ENCODE peak calls at places on chromosomes 1 and 21, in five cellular contexts. U, W, T, B and A are unnamed samples.

GRCh38 chr1:36100376-36100775 is 11.7 kb downstream of the ADPRS start:
- DNase-seq in U (no peak), W (no peak), T (no peak), B (no peak), A (no peak)

GRCh38 chr1:218164111-218164929 is 120.8 kb upstream of the RRP15 start:
- DNase-seq in U (peak; percentile 42), W (no peak), T (no peak), B (peak; percentile 12), A (peak; percentile 10)

GRCh38 chr1:228362884-228363450 is 43.7 kb downstream of the TRIM11 start:
- DNase-seq in U (no peak), W (no peak), T (no peak), B (no peak), A (no peak)

GRCh38 chr1:156489166-156489934 is 11.2 kb downstream of the MEF2D start:
- DNase-seq in U (peak; percentile 38), W (no peak), T (peak; percentile 64), B (peak; percentile 36), A (no peak)

GRCh38 chr21:44958471-44959191 is 18.8 kb downstream of the SLX9 start:
- DNase-seq in U (peak; percentile 50), W (peak; percentile 40), T (no peak), B (peak; percentile 67), A (peak; percentile 97)

GRCh38 chr1:222928212-222928611 is 113.4 kb downstream of the DISP1 start:
- DNase-seq in U (peak; percentile 73), W (no peak), T (no peak), B (peak; percentile 21), A (peak; percentile 49)

GRCh38 chr1:56526571-56527174 is 52.7 kb downstream of the PLPP3 start:
- DNase-seq in U (no peak), W (no peak), T (no peak), B (peak; percentile 32), A (no peak)

GRCh38 chr1:192589813-192590212 is 14.2 kb downstream of the RGS1 start:
- DNase-seq in U (no peak), W (no peak), T (no peak), B (peak; percentile 44), A (peak; percentile 49)

GRCh38 chr1:30607723-30608122 is 115.7 kb downstream of the MATN1 start:
- DNase-seq in U (no peak), W (no peak), T (no peak), B (no peak), A (no peak)

GRCh38 chr1:180953791-180954721 is 41.4 kb downstream of the KIAA1614 start:
- DNase-seq in U (no peak), W (peak; percentile 18), T (peak; percentile 54), B (peak; percentile 12), A (peak; percentile 61)

GRCh38 chr1:154170547-154171221 is 15.8 kb upstream of the NUP210L start:
- DNase-seq in U (no peak), W (no peak), T (no peak), B (no peak), A (no peak)

GRCh38 chr1:78577257-78578100 is 42.8 kb upstream of the IFI44L start:
- DNase-seq in U (no peak), W (no peak), T (no peak), B (peak; percentile 25), A (peak; percentile 80)

GRCh38 chr1:10803971-10804820 is 7.8 kb upstream of the CASZ1 start:
- DNase-seq in U (peak; percentile 35), W (no peak), T (no peak), B (no peak), A (no peak)

GRCh38 chr1:207140536-207140935 is 36.5 kb downstream of the C4BPA start:
- DNase-seq in U (no peak), W (no peak), T (no peak), B (no peak), A (no peak)

GRCh38 chr21:33531007-33531406 is 10.9 kb downstream of the GART start:
- DNase-seq in U (no peak), W (no peak), T (no peak), B (no peak), A (no peak)

GRCh38 chr1:119783354-119784126 is 14.8 kb upstream of the HMGCS2 start:
- DNase-seq in U (peak; percentile 54), W (no peak), T (no peak), B (peak; percentile 61), A (peak; percentile 98)

GRCh38 chr1:50936321-50936720 is 23.7 kb downstream of the FAF1 start:
- DNase-seq in U (no peak), W (no peak), T (no peak), B (peak; percentile 4), A (peak; percentile 13)

GRCh38 chr1:69533343-69533742 is 34.4 kb upstream of the LRRC7 start:
- DNase-seq in U (no peak), W (no peak), T (no peak), B (no peak), A (no peak)

GRCh38 chr1:229058111-229058551 is 212.8 kb upstream of the RAB4A start:
- DNase-seq in U (no peak), W (no peak), T (no peak), B (no peak), A (no peak)

GRCh38 chr1:3557366-3557765 is 53.9 kb downstream of the MEGF6 start:
- DNase-seq in U (no peak), W (no peak), T (no peak), B (no peak), A (no peak)

GRCh38 chr1:206545351-206545750 is 38.0 kb downstream of the RASSF5 start:
- DNase-seq in U (no peak), W (no peak), T (no peak), B (no peak), A (no peak)

GRCh38 chr1:54996869-54997710 is 1.6 kb upstream of the BSND start:
- DNase-seq in U (peak; percentile 38), W (no peak), T (no peak), B (no peak), A (no peak)

GRCh38 chr1:193310569-193310968 is 124.2 kb upstream of the B3GALT2 start:
- DNase-seq in U (peak; percentile 21), W (no peak), T (no peak), B (no peak), A (no peak)

GRCh38 chr21:29928537-29928936 is 11.3 kb downstream of the GRIK1 start:
- DNase-seq in U (no peak), W (no peak), T (no peak), B (no peak), A (no peak)

GRCh38 chr1:212671342-212672031 is 28.2 kb downstream of the BATF3 start:
- DNase-seq in U (peak; percentile 58), W (no peak), T (no peak), B (peak; percentile 69), A (peak; percentile 27)

GRCh38 chr1:9388628-9389184 is 96.0 kb downstream of the SPSB1 start:
- DNase-seq in U (peak; percentile 55), W (no peak), T (no peak), B (no peak), A (peak; percentile 72)

GRCh38 chr1:242198421-242198820 is 199.5 kb upstream of the MAP1LC3C start:
- DNase-seq in U (no peak), W (no peak), T (no peak), B (no peak), A (no peak)

GRCh38 chr1:242197907-242198306 is 199.0 kb upstream of the MAP1LC3C start:
- DNase-seq in U (no peak), W (no peak), T (no peak), B (no peak), A (no peak)

GRCh38 chr1:242201090-242201489 is 202.2 kb upstream of the MAP1LC3C start:
- DNase-seq in U (no peak), W (no peak), T (no peak), B (no peak), A (no peak)

GRCh38 chr1:242196914-242197313 is 198.0 kb upstream of the MAP1LC3C start:
- DNase-seq in U (no peak), W (no peak), T (no peak), B (no peak), A (no peak)

DNA sequence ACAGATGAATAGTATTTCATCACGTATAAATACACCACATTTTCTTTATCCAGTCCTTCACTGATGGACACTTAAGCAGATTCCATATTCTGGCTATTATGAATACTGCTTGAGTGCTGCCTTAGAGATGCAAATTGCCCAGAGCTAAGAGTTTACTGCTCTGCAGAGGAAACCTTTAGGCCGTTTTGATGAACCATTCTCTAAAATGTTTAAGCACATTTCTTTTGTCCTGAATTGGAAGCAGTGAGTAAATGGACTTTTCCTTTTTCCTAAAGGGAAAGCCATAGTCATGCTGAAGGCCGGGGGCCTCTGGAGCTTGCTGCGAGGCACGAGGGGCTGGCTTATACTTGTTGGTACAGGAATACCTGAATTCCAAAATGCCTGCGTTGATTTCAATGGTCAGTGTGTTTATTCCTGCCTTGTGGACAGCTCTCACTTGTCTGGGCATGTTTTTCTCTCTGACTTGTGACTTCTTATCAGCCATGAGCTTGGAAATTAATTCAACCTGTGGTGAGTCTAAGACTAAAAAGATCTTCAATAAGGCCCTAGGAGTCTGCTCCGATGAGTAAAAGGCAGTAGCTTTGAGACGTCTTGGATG is 201.1 kb upstream of the MAP1LC3C start:
- DNase-seq in U (no peak), W (no peak), T (no peak), B (no peak), A (no peak)
- TF ChIP-seq CTCF in U (no peak), W (no peak), T (no peak), B (no peak), A (no peak)

GRCh38 chr1:199073166-199073565 is 434.3 kb downstream of the PTPRC start:
- DNase-seq in U (no peak), W (no peak), T (no peak), B (no peak), A (no peak)
- H3K4me3 ChIP-seq in U (no peak overlapping the region), W (no peak overlapping the region), T (no peak overlapping the region), B (no peak overlapping the region), A (no peak overlapping the region)

DNA sequence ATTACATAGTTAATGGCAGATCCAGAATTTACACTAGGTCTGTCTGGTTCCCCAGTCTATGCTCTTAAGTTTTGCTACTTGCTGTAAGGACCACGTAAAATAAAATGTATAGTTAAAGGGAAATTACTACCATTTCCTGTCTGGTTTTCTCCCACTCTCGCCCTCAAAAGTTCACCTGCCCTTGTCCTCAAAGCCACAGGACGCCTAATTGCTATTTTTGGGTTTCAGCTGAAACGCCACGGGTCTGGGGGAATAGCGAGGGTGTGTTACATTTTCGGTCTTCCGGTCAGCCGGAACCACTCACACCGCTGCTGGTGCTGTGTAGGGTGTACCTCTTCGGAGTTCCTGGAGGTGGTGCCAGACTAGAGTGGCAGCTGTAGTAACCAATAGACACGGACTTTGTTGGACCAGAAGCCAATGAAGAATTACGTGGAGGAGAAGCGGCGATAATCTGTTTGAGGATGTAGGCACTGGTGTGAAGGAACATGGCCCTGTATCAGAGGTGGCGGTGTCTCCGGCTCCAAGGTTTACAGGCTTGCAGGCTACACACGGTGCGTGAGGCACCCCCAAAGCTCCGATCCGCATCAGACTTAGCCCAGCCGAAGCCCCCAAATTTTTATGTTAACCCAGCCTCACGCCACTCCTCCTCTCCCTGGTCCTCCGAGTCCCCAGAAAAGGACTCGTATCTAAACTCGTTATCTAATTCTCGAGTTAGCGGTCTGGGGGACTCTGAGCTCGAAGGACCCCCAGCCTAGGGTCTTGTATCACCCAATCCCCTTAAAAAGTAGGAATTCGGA is at the start of gene TARS2:
- DNase-seq in U (peak; percentile 96), W (peak; percentile 97), T (peak; percentile 63), B (peak; percentile 99), A (peak; percentile 99)
- TF ChIP-seq CTCF in U (no peak), W (peak; percentile 16), T (peak; percentile 63), B (peak; percentile 12), A (peak; percentile 52)

DNA sequence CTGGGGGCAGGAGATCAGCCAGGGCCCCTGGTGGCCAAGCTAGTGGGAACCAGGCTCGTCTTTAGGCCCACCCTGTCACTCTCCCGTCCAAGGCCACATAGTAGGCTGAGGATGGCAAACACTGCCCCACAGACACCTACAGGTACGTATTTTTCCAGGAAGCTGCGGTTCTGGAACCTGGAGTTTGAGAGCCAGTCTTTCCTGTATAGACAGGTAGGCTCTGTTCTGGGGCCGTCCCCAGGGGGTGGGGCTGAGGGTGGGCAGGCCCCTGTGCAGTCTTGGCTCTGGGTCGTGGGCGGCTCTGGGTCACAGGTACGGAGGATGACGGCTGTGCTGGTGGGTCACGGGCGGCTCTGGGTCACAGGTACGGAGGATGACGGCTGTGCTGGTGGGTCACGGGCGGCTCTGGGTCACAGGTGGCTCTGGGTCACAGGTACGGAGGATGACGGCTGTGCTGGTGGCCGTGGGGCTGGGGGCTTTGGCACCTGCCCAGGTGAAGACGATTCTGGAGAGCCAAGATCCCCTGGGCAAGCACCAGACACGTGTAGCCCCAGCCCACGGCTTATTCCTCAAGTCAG is 2.2 kb downstream of the PUSL1 start:
- DNase-seq in U (no peak), W (no peak), T (no peak), B (no peak), A (no peak)
- H3K4me3 ChIP-seq in U (no peak overlapping the region), W (no peak overlapping the region), T (no peak overlapping the region), B (no peak overlapping the region), A (no peak overlapping the region)